ENCODE peak calls at places on chromosomes 4 and X, in five cellular contexts. One of them, this sample, is unnamed.

GRCh38 chr4:31538877-31539276 is 818.7 kb downstream of the PCDH7 start:
- DNase-seq in H1: no peak
- DNase-seq in K562: no peak
- DNase-seq in GM12891: no peak
- DNase-seq in HepG2: no peak
- DNase-seq in this sample: no peak

GRCh38 chr4:41143721-41144379 is 70.5 kb downstream of the APBB2 start:
- DNase-seq in GM12891: no peak
- DNase-seq in H1: no peak
- DNase-seq in K562: no peak
- DNase-seq in HepG2: no peak
- DNase-seq in this sample: no peak

GRCh38 chr4:110514889-110515479 is 39.0 kb downstream of the ENPEP start:
- DNase-seq in GM12891: no peak
- DNase-seq in H1: no peak
- DNase-seq in HepG2: peak; percentile 30
- DNase-seq in K562: peak; percentile 18
- DNase-seq in this sample: no peak

GRCh38 chr4:143616771-143617170 is 83.7 kb downstream of the FREM3 start:
- DNase-seq in GM12891: peak; percentile 4
- DNase-seq in HepG2: no peak
- DNase-seq in K562: no peak
- DNase-seq in H1: no peak
- DNase-seq in this sample: peak; percentile 2

GRCh38 chr4:36255575-36255974 is 11.3 kb upstream of the ARAP2 start:
- DNase-seq in HepG2: no peak
- DNase-seq in K562: no peak
- DNase-seq in GM12891: no peak
- DNase-seq in H1: no peak
- DNase-seq in this sample: no peak

GRCh38 chrX:347351-348117 is 28.9 kb upstream of the GTPBP6 start:
- DNase-seq in HepG2: no peak
- DNase-seq in K562: no peak
- DNase-seq in GM12891: no peak
- DNase-seq in H1: no peak
- DNase-seq in this sample: no peak

GRCh38 chr4:40333921-40334352 is 1.2 kb upstream of the CHRNA9 start:
- DNase-seq in HepG2: no peak
- DNase-seq in GM12891: no peak
- DNase-seq in K562: peak; percentile 17
- DNase-seq in H1: no peak
- DNase-seq in this sample: no peak

GRCh38 chr4:128832253-128832641 is 22.7 kb downstream of the JADE1 start:
- DNase-seq in K562: no peak
- DNase-seq in GM12891: no peak
- DNase-seq in HepG2: no peak
- DNase-seq in H1: no peak
- DNase-seq in this sample: no peak

GRCh38 chr4:2583517-2583916 is 47.1 kb downstream of the FAM193A start:
- DNase-seq in K562: no peak
- DNase-seq in H1: no peak
- DNase-seq in HepG2: no peak
- DNase-seq in GM12891: no peak
- DNase-seq in this sample: no peak

GRCh38 chrX:129593137-129593536 is 53.1 kb downstream of the OCRL start:
- DNase-seq in HepG2: no peak
- DNase-seq in H1: no peak
- DNase-seq in GM12891: no peak
- DNase-seq in K562: peak; percentile 35
- DNase-seq in this sample: no peak

GRCh38 chr4:53601251-53601764 is 10.0 kb upstream of the LNX1 start:
- DNase-seq in K562: peak; percentile 21
- DNase-seq in GM12891: no peak
- DNase-seq in HepG2: peak; percentile 27
- DNase-seq in H1: peak; percentile 75
- DNase-seq in this sample: no peak

GRCh38 chr4:578451-579443 is 2.7 kb upstream of the TMEM271 start:
- DNase-seq in GM12891: no peak
- DNase-seq in H1: no peak
- DNase-seq in K562: no peak
- DNase-seq in HepG2: no peak
- DNase-seq in this sample: no peak

GRCh38 chr4:14095881-14096280 is 468.4 kb upstream of the BOD1L1 start:
- DNase-seq in K562: no peak
- DNase-seq in H1: no peak
- DNase-seq in GM12891: no peak
- DNase-seq in HepG2: no peak
- DNase-seq in this sample: no peak

GRCh38 chr4:3702084-3702521 is 64.1 kb upstream of the ADRA2C start:
- DNase-seq in K562: no peak
- DNase-seq in GM12891: no peak
- DNase-seq in HepG2: no peak
- DNase-seq in H1: no peak
- DNase-seq in this sample: no peak

GRCh38 chr4:87188063-87188462 is 32.4 kb downstream of the KLHL8 start:
- DNase-seq in K562: no peak
- DNase-seq in HepG2: no peak
- DNase-seq in GM12891: no peak
- DNase-seq in H1: no peak
- DNase-seq in this sample: no peak

GRCh38 chrX:10101269-10101668 is 55.5 kb upstream of the CLCN4 start:
- DNase-seq in HepG2: peak; percentile 92
- DNase-seq in H1: no peak
- DNase-seq in K562: no peak
- DNase-seq in GM12891: no peak
- DNase-seq in this sample: no peak

GRCh38 chr4:133921280-133922195 is 280.1 kb downstream of the PABPC4L start:
- DNase-seq in GM12891: no peak
- DNase-seq in K562: no peak
- DNase-seq in HepG2: no peak
- DNase-seq in H1: no peak
- DNase-seq in this sample: no peak

GRCh38 chrX:43087825-43088224 is 309.9 kb upstream of the PPP1R2C start:
- DNase-seq in H1: no peak
- DNase-seq in K562: no peak
- DNase-seq in HepG2: no peak
- DNase-seq in GM12891: no peak
- DNase-seq in this sample: no peak

GRCh38 chr4:98555798-98556445 is 102.5 kb downstream of the TSPAN5 start:
- DNase-seq in H1: no peak
- DNase-seq in HepG2: no peak
- DNase-seq in GM12891: no peak
- DNase-seq in K562: no peak
- DNase-seq in this sample: no peak

GRCh38 chr4:169900241-169900845 is 125.9 kb downstream of the MFAP3L start:
- DNase-seq in HepG2: no peak
- DNase-seq in GM12891: no peak
- DNase-seq in H1: no peak
- DNase-seq in K562: no peak
- DNase-seq in this sample: no peak

GRCh38 chrX:9576059-9576458 is 111.2 kb downstream of the TBL1X start:
- DNase-seq in H1: no peak
- DNase-seq in GM12891: no peak
- DNase-seq in HepG2: no peak
- DNase-seq in K562: no peak
- DNase-seq in this sample: no peak

GRCh38 chr4:25970691-25971427 is 56.8 kb downstream of the SMIM20 start:
- DNase-seq in K562: no peak
- DNase-seq in HepG2: peak; percentile 28
- DNase-seq in GM12891: no peak
- DNase-seq in H1: no peak
- DNase-seq in this sample: no peak

GRCh38 chr4:147351083-147351787 is 129.7 kb upstream of the EDNRA start:
- DNase-seq in GM12891: no peak
- DNase-seq in H1: no peak
- DNase-seq in HepG2: no peak
- DNase-seq in K562: no peak
- DNase-seq in this sample: no peak

GRCh38 chr4:126136922-126137781 is 822.4 kb downstream of the FAT4 start:
- DNase-seq in H1: no peak
- DNase-seq in GM12891: no peak
- DNase-seq in K562: no peak
- DNase-seq in HepG2: no peak
- DNase-seq in this sample: no peak

GRCh38 chrX:152904151-152905080 is 6.5 kb downstream of the ZNF185 start:
- DNase-seq in HepG2: no peak
- DNase-seq in GM12891: peak; percentile 43
- DNase-seq in H1: peak; percentile 77
- DNase-seq in K562: peak; percentile 74
- DNase-seq in this sample: peak; percentile 71

GRCh38 chr4:101279377-101279871 is 67.9 kb downstream of the PPP3CA start:
- DNase-seq in K562: no peak
- DNase-seq in H1: no peak
- DNase-seq in GM12891: no peak
- DNase-seq in HepG2: no peak
- DNase-seq in this sample: no peak

GRCh38 chr4:1578301-1578781 is 105.8 kb downstream of the FAM53A start:
- DNase-seq in HepG2: no peak
- DNase-seq in K562: no peak
- DNase-seq in GM12891: no peak
- DNase-seq in H1: no peak
- DNase-seq in this sample: no peak

GRCh38 chrX:68415289-68415688 is 18.0 kb downstream of the OPHN1 start:
- DNase-seq in GM12891: no peak
- DNase-seq in K562: no peak
- DNase-seq in H1: no peak
- DNase-seq in HepG2: no peak
- DNase-seq in this sample: no peak

GRCh38 chr4:8333726-8334460 is 64.3 kb downstream of the HTRA3 start:
- DNase-seq in GM12891: no peak
- DNase-seq in HepG2: no peak
- DNase-seq in H1: no peak
- DNase-seq in K562: no peak
- DNase-seq in this sample: no peak

GRCh38 chr4:8337083-8337482 is 67.5 kb downstream of the HTRA3 start:
- DNase-seq in GM12891: no peak
- DNase-seq in H1: no peak
- DNase-seq in K562: no peak
- DNase-seq in HepG2: no peak
- DNase-seq in this sample: no peak

GRCh38 chr4:8334786-8335460 is 65.4 kb downstream of the HTRA3 start:
- DNase-seq in GM12891: no peak
- DNase-seq in H1: no peak
- DNase-seq in K562: no peak
- DNase-seq in HepG2: peak; percentile 54
- DNase-seq in this sample: no peak

GRCh38 chr4:8335848-8336247 is 66.3 kb downstream of the HTRA3 start:
- DNase-seq in H1: no peak
- DNase-seq in GM12891: no peak
- DNase-seq in K562: no peak
- DNase-seq in HepG2: no peak
- DNase-seq in this sample: no peak

GRCh38 chr4:8336412-8337075 is 67.0 kb downstream of the HTRA3 start:
- DNase-seq in HepG2: no peak
- DNase-seq in H1: peak; percentile 10
- DNase-seq in GM12891: no peak
- DNase-seq in K562: peak; percentile 61
- DNase-seq in this sample: no peak
- TF ChIP-seq POLR2A in HepG2: no peak
- TF ChIP-seq POLR2A in H1: no peak
- TF ChIP-seq POLR2A in GM12891: no peak
- TF ChIP-seq POLR2A in K562: no peak
- TF ChIP-seq POLR2A in this sample: no peak

GRCh38 chrX:75038925-75039324 is 113.7 kb upstream of the NEXMIF start:
- DNase-seq in GM12891: no peak
- DNase-seq in K562: no peak
- DNase-seq in HepG2: peak; percentile 10
- DNase-seq in H1: no peak
- DNase-seq in this sample: no peak
- TF ChIP-seq TAF1 in GM12891: no peak
- TF ChIP-seq TAF1 in K562: no peak
- TF ChIP-seq TAF1 in HepG2: no peak
- TF ChIP-seq TAF1 in H1: no peak
- TF ChIP-seq TAF1 in this sample: no peak

DNA sequence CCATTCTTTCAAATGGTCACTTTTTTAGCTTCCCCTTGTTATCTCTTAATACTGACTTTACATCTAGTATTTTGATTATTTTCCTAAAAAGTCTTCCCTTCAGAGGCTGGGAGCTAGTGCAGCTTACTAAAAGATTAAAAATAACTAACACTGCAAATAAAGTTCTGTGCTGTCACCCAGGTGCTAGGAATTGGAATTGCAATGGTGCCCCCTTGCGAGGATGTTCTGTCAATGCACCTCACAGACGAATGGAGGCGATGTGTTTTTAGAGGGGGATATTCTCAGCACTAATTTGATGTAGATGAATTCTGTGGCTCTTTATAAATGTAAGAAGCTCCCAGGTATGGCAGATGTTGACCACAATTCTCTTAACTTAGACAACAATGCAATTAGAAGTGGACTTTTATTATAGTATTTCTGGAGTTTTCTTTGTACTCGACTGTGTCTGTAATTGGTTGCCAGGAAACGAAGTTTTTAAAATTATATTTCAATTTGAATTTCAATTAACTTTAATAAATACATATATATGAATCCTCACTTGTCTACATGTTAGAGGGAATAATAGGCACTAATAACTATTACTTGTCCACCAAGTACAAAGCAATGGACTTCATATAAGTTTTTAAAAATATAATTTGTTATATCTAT is 22.0 kb upstream of the SMIM31 start:
- DNase-seq in H1: peak; percentile 82
- DNase-seq in GM12891: peak; percentile 21
- DNase-seq in K562: peak; percentile 66
- DNase-seq in HepG2: peak; percentile 20
- DNase-seq in this sample: peak; percentile 16
- TF ChIP-seq POLR2AphosphoS5 in H1: no peak
- TF ChIP-seq POLR2AphosphoS5 in GM12891: no peak
- TF ChIP-seq POLR2AphosphoS5 in K562: no peak
- TF ChIP-seq POLR2AphosphoS5 in HepG2: no peak
- TF ChIP-seq POLR2AphosphoS5 in this sample: no peak

GRCh38 chr4:107736924-107737448 is 17.0 kb upstream of the PAPSS1 start:
- DNase-seq in H1: peak; percentile 66
- DNase-seq in K562: peak; percentile 69
- DNase-seq in HepG2: peak; percentile 69
- DNase-seq in GM12891: no peak
- DNase-seq in this sample: no peak

GRCh38 chr4:107733431-107733925 is 13.4 kb upstream of the PAPSS1 start:
- DNase-seq in HepG2: no peak
- DNase-seq in K562: no peak
- DNase-seq in GM12891: no peak
- DNase-seq in H1: peak; percentile 24
- DNase-seq in this sample: no peak

GRCh38 chr4:107734120-107734519 is 14.1 kb upstream of the PAPSS1 start:
- DNase-seq in H1: peak; percentile 51
- DNase-seq in K562: peak; percentile 39
- DNase-seq in HepG2: no peak
- DNase-seq in GM12891: no peak
- DNase-seq in this sample: no peak

GRCh38 chr4:107737470-107737869 is 17.4 kb upstream of the PAPSS1 start:
- DNase-seq in H1: no peak
- DNase-seq in K562: no peak
- DNase-seq in HepG2: no peak
- DNase-seq in GM12891: no peak
- DNase-seq in this sample: no peak

GRCh38 chr4:107736037-107736436 is 16.0 kb upstream of the PAPSS1 start:
- DNase-seq in GM12891: no peak
- DNase-seq in H1: no peak
- DNase-seq in HepG2: no peak
- DNase-seq in K562: no peak
- DNase-seq in this sample: no peak
- TF ChIP-seq POLR2A in GM12891: no peak
- TF ChIP-seq POLR2A in H1: no peak
- TF ChIP-seq POLR2A in HepG2: no peak
- TF ChIP-seq POLR2A in K562: no peak
- TF ChIP-seq POLR2A in this sample: no peak

This sample was measured in GM12892.